ENCODE peak calls at places on chromosomes 4 and X, in eight cellular contexts. U is fibroblast of pulmonary artery, Y is fibroblast of the aortic adventitia, E is OCI-LY7, B is transverse colon, M is hepatocyte, G is H9, T is astrocyte of the cerebellum. H is an unnamed sample.

GRCh38 chr4:4860803-4861591 is 1.5 kb downstream of the MSX1 start:
- DNase-seq in U (peak), Y (peak), E (no peak), B (no peak), M (peak), G (no peak), T (no peak), H (no peak)

GRCh38 chr4:8238515-8239053 is 31.0 kb upstream of the HTRA3 start:
- DNase-seq in U (no peak), Y (no peak), E (peak), B (peak), M (peak), G (peak), T (no peak), H (peak)

GRCh38 chrX:38172596-38172995 is 48.1 kb downstream of the SRPX start:
- DNase-seq in U (no peak), Y (no peak), E (no peak), B (no peak), M (no peak), G (no peak), T (no peak), H (no peak)

GRCh38 chr4:88592600-88593448 is 544 bp downstream of the HERC3 start:
- DNase-seq in U (peak), Y (peak), E (peak), B (peak), M (peak), G (peak), T (peak), H (peak)

GRCh38 chrX:47623540-47624027 is 3.9 kb upstream of the SYN1 start:
- DNase-seq in U (peak), Y (peak), E (no peak), B (peak), M (peak), G (peak), T (peak), H (peak)

GRCh38 chr4:71066737-71067716 is 73.6 kb downstream of the DCK start:
- DNase-seq in U (no peak), Y (no peak), E (no peak), B (no peak), M (no peak), G (no peak), T (no peak), H (no peak)

GRCh38 chrX:130246084-130246483 is 22.6 kb downstream of the ZNF280C start:
- DNase-seq in U (no peak), Y (no peak), E (no peak), B (no peak), M (no peak), G (no peak), T (no peak), H (no peak)

GRCh38 chr4:94256833-94257232 is 49.2 kb downstream of the SMARCAD1 start:
- DNase-seq in U (peak), Y (no peak), E (peak), B (no peak), M (no peak), G (no peak), T (no peak), H (no peak)

GRCh38 chr4:126479709-126480108 is 1153.0 kb upstream of the INTU start:
- DNase-seq in U (no peak), Y (no peak), E (no peak), B (no peak), M (no peak), G (peak), T (no peak), H (no peak)

GRCh38 chr4:76644831-76645485 is 209.9 kb downstream of the SHROOM3 start:
- DNase-seq in U (no peak), Y (no peak), E (no peak), B (no peak), M (no peak), G (no peak), T (no peak), H (no peak)

GRCh38 chr4:5478116-5478515 is 230.2 kb downstream of the EVC2 start:
- DNase-seq in U (no peak), Y (no peak), E (no peak), B (no peak), M (no peak), G (no peak), T (no peak), H (no peak)

GRCh38 chrX:134688181-134688580 is 29.9 kb upstream of the PLAC1 start:
- DNase-seq in U (no peak), Y (no peak), E (no peak), B (no peak), M (no peak), G (no peak), T (no peak), H (no peak)
- TF ChIP-seq CTCF in U (no peak), Y (no peak), E (no peak), B (no peak), M (no peak), G (no peak), T (no peak), H (no peak)

DNA sequence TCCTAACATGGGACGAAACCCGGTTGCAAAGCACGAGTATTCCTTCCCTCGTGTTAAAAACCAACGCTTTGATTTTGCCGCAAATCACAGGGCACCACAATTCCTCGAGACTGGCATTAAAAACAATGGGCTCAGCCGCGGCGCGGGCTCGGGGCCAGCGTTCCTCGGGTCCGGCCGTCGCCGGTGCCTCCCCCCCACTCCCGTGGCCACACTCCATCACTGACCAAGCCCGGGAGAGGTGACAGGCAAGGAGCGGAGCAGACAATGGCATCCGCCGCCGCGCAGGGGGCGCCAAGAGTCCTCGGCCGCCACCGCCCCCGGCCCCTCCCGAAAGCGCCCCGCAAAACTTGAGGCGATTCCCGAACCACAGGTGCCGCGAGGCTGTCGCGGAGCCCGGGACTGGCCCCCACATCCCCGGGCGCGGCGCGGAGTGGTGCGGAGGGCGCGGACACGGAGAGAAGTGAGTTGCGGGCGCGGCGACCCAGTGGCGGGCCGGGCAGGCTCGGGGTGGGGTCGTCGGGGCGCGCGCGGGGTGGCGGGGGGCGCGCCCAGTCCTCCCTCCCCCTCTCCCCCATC is 445 bp downstream of the AP1S2 start:
- DNase-seq in U (no peak), Y (peak), E (peak), B (peak), M (peak), G (peak), T (no peak), H (peak)
- TF ChIP-seq CTCF in U (no peak), Y (peak), E (peak), B (peak), M (peak), G (peak), T (peak), H (peak)

DNA sequence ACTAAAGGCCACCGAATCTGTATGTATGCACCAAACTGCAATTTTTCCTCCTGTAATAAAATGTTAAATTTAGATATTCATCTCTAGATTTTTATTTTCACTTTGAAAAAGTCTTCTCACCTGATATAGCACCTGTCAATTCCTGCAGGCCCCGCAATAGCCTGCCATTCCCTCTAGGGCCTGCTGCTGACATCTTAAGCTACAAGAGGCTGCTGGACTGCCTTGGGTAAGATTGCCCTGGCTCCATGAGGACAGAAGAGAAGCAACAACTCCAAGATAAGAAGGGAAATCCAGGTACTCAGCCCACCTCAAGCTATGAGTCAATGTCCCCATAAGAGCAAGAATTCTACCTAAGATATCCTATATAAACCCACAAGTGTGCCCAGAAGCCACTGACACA is 230.2 kb upstream of the AGTR2 start:
- DNase-seq in U (no peak), Y (no peak), E (no peak), B (no peak), M (no peak), G (no peak), T (no peak), H (no peak)
- TF ChIP-seq CTCF in U (no peak), Y (no peak), E (no peak), B (no peak), M (no peak), G (peak), T (no peak), H (no peak)

GRCh38 chr4:57303012-57303751 is 193.0 kb upstream of the IGFBP7 start:
- DNase-seq in U (peak), Y (no peak), E (no peak), B (no peak), M (no peak), G (no peak), T (no peak), H (no peak)
- TF ChIP-seq CTCF in U (no peak), Y (no peak), E (no peak), B (no peak), M (peak), G (peak), T (no peak), H (no peak)

GRCh38 chr4:93199492-93199891 is 629.1 kb upstream of the ATOH1 start:
- DNase-seq in U (peak), Y (peak), E (peak), B (no peak), M (peak), G (peak), T (peak), H (peak)
- TF ChIP-seq CTCF in U (peak), Y (peak), E (peak), B (no peak), M (peak), G (peak), T (peak), H (peak)

DNA sequence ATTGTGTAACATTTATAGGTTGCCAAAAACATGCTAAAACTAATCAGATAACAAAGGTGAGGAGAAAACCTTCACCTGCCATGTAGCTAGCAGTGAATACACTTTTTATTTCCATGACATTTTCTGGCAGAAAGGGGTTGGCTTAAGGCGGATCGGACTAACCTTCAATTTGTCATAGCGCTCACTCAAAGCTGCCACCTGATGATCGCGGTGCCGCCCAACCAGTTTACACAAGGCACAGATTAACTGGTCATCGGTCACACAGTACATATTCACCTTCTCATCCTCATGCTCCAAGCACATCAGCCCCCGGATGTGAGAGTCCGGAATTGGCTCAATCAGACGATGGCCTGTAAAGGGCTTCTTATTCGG is 53.7 kb downstream of the MID1 start:
- DNase-seq in U (no peak), Y (no peak), E (no peak), B (no peak), M (no peak), G (no peak), T (no peak), H (no peak)
- TF ChIP-seq CTCF in U (no peak), Y (no peak), E (no peak), B (no peak), M (no peak), G (no peak), T (no peak), H (no peak)